ENCODE peak calls at places on chromosome 2, in five cellular contexts. One of them, this sample, is unnamed.

GRCh38 chr2:70664525-70664924 is 103.5 kb downstream of the ADD2 start:
- DNase-seq in hypothalamus: no peak
- DNase-seq in AG09309: no peak
- DNase-seq in AG04450: no peak
- DNase-seq in mucosa of gallbladder: no peak
- DNase-seq in this sample: no peak

GRCh38 chr2:126115975-126116374 is 540.0 kb upstream of the GYPC start:
- DNase-seq in hypothalamus: no peak
- DNase-seq in AG09309: no peak
- DNase-seq in AG04450: no peak
- DNase-seq in mucosa of gallbladder: no peak
- DNase-seq in this sample: no peak

GRCh38 chr2:226440119-226440917 is 359.3 kb downstream of the IRS1 start:
- DNase-seq in hypothalamus: no peak
- DNase-seq in AG09309: peak
- DNase-seq in AG04450: no peak
- DNase-seq in mucosa of gallbladder: no peak
- DNase-seq in this sample: peak

GRCh38 chr2:68251855-68252406 is 401 bp downstream of the PPP3R1 start:
- DNase-seq in hypothalamus: peak
- DNase-seq in AG09309: no peak
- DNase-seq in AG04450: no peak
- DNase-seq in mucosa of gallbladder: peak
- DNase-seq in this sample: no peak

GRCh38 chr2:133438026-133438425 is 130.2 kb downstream of the NCKAP5 start:
- DNase-seq in hypothalamus: no peak
- DNase-seq in AG09309: no peak
- DNase-seq in AG04450: no peak
- DNase-seq in mucosa of gallbladder: no peak
- DNase-seq in this sample: no peak

GRCh38 chr2:175136334-175137215 is 31.4 kb downstream of the ATF2 start:
- DNase-seq in hypothalamus: no peak
- DNase-seq in AG09309: no peak
- DNase-seq in AG04450: no peak
- DNase-seq in mucosa of gallbladder: no peak
- DNase-seq in this sample: no peak

GRCh38 chr2:116716444-116716843 is 1098.0 kb upstream of the DDX18 start:
- DNase-seq in hypothalamus: no peak
- DNase-seq in AG09309: no peak
- DNase-seq in AG04450: no peak
- DNase-seq in mucosa of gallbladder: no peak
- DNase-seq in this sample: no peak

GRCh38 chr2:126627623-126628022 is 28.3 kb upstream of the GYPC start:
- DNase-seq in hypothalamus: no peak
- DNase-seq in AG09309: no peak
- DNase-seq in AG04450: no peak
- DNase-seq in mucosa of gallbladder: no peak
- DNase-seq in this sample: peak

GRCh38 chr2:15943914-15944313 is 3.6 kb downstream of the MYCN start:
- DNase-seq in hypothalamus: no peak
- DNase-seq in AG09309: no peak
- DNase-seq in AG04450: no peak
- DNase-seq in mucosa of gallbladder: peak
- DNase-seq in this sample: no peak

GRCh38 chr2:159737917-159738296 is 25.6 kb downstream of the MARCHF7 start:
- DNase-seq in hypothalamus: no peak
- DNase-seq in AG09309: no peak
- DNase-seq in AG04450: no peak
- DNase-seq in mucosa of gallbladder: no peak
- DNase-seq in this sample: no peak

GRCh38 chr2:170255971-170256370 is 78.0 kb downstream of the MYO3B start:
- DNase-seq in hypothalamus: no peak
- DNase-seq in AG09309: peak
- DNase-seq in AG04450: peak
- DNase-seq in mucosa of gallbladder: no peak
- DNase-seq in this sample: peak

GRCh38 chr2:71100195-71100964 is 29.6 kb downstream of the MCEE start:
- DNase-seq in hypothalamus: no peak
- DNase-seq in AG09309: peak
- DNase-seq in AG04450: peak
- DNase-seq in mucosa of gallbladder: peak
- DNase-seq in this sample: peak

GRCh38 chr2:84646514-84646913 is 130.2 kb downstream of the DNAH6 start:
- DNase-seq in hypothalamus: no peak
- DNase-seq in AG09309: no peak
- DNase-seq in AG04450: no peak
- DNase-seq in mucosa of gallbladder: no peak
- DNase-seq in this sample: no peak

GRCh38 chr2:68806511-68807109 is 64.6 kb downstream of the BMP10 start:
- DNase-seq in hypothalamus: no peak
- DNase-seq in AG09309: peak
- DNase-seq in AG04450: peak
- DNase-seq in mucosa of gallbladder: no peak
- DNase-seq in this sample: peak

GRCh38 chr2:39728941-39729351 is 50.1 kb downstream of the THUMPD2 start:
- DNase-seq in hypothalamus: no peak
- DNase-seq in AG09309: no peak
- DNase-seq in AG04450: no peak
- DNase-seq in mucosa of gallbladder: no peak
- DNase-seq in this sample: no peak

GRCh38 chr2:48343571-48344440 is 186.1 kb upstream of the STON1 start:
- DNase-seq in hypothalamus: no peak
- DNase-seq in AG09309: peak
- DNase-seq in AG04450: peak
- DNase-seq in mucosa of gallbladder: no peak
- DNase-seq in this sample: peak

GRCh38 chr2:212659441-212659840 is 120.8 kb upstream of the ERBB4 start:
- DNase-seq in hypothalamus: no peak
- DNase-seq in AG09309: no peak
- DNase-seq in AG04450: no peak
- DNase-seq in mucosa of gallbladder: no peak
- DNase-seq in this sample: no peak

GRCh38 chr2:74474899-74475298 is 2.4 kb upstream of the MRPL53 start:
- DNase-seq in hypothalamus: no peak
- DNase-seq in AG09309: no peak
- DNase-seq in AG04450: no peak
- DNase-seq in mucosa of gallbladder: no peak
- DNase-seq in this sample: no peak

GRCh38 chr2:231490801-231491200 is 26.5 kb upstream of the NCL start:
- DNase-seq in hypothalamus: no peak
- DNase-seq in AG09309: no peak
- DNase-seq in AG04450: no peak
- DNase-seq in mucosa of gallbladder: no peak
- DNase-seq in this sample: no peak

GRCh38 chr2:189535433-189535832 is 45.2 kb downstream of the SLC40A1 start:
- DNase-seq in hypothalamus: no peak
- DNase-seq in AG09309: no peak
- DNase-seq in AG04450: no peak
- DNase-seq in mucosa of gallbladder: no peak
- DNase-seq in this sample: no peak

GRCh38 chr2:216589779-216590178 is 43.4 kb upstream of the IGFBP2 start:
- DNase-seq in hypothalamus: no peak
- DNase-seq in AG09309: no peak
- DNase-seq in AG04450: no peak
- DNase-seq in mucosa of gallbladder: no peak
- DNase-seq in this sample: no peak

GRCh38 chr2:30454571-30454970 is 7.5 kb downstream of the LCLAT1 start:
- DNase-seq in hypothalamus: no peak
- DNase-seq in AG09309: no peak
- DNase-seq in AG04450: no peak
- DNase-seq in mucosa of gallbladder: peak
- DNase-seq in this sample: no peak

GRCh38 chr2:36670881-36671595 is 25.5 kb upstream of the VIT start:
- DNase-seq in hypothalamus: no peak
- DNase-seq in AG09309: peak
- DNase-seq in AG04450: no peak
- DNase-seq in mucosa of gallbladder: no peak
- DNase-seq in this sample: peak

GRCh38 chr2:120245520-120245835 is 7.2 kb upstream of the RALB start:
- DNase-seq in hypothalamus: no peak
- DNase-seq in AG09309: no peak
- DNase-seq in AG04450: no peak
- DNase-seq in mucosa of gallbladder: no peak
- DNase-seq in this sample: peak

GRCh38 chr2:52976132-52976949 is 791.3 kb upstream of the CHAC2 start:
- DNase-seq in hypothalamus: no peak
- DNase-seq in AG09309: no peak
- DNase-seq in AG04450: peak
- DNase-seq in mucosa of gallbladder: no peak
- DNase-seq in this sample: peak

GRCh38 chr2:119541476-119541875 is 2.8 kb upstream of the CFAP221 start:
- DNase-seq in hypothalamus: no peak
- DNase-seq in AG09309: no peak
- DNase-seq in AG04450: no peak
- DNase-seq in mucosa of gallbladder: no peak
- DNase-seq in this sample: no peak